ENCODE peak calls at places on chromosomes 1 and 21, in five cellular contexts. G is MG63; I is Caco-2; P is dermis microvascular lymphatic vessel endothelial cell; F is activated naive CD4-positive, alpha-beta T cell. U is an unnamed sample.

GRCh38 chr1:214234635-214235025 is 46.3 kb upstream of the SMYD2 start:
- DNase-seq in G (no peak), I (no peak), P (no peak), F (no peak), U (no peak)

GRCh38 chr1:155648207-155649147 is 38.5 kb downstream of the MSTO1 start:
- DNase-seq in G (peak), I (peak), P (peak), F (no peak), U (no peak)

GRCh38 chr21:45294509-45295291 is 7.0 kb upstream of the POFUT2 start:
- DNase-seq in G (peak), I (peak), P (peak), F (no peak), U (no peak)

GRCh38 chr1:246153796-246154212 is 353.3 kb downstream of the SMYD3 start:
- DNase-seq in G (no peak), I (no peak), P (no peak), F (no peak), U (no peak)

GRCh38 chr1:213934642-213935041 is 53.1 kb upstream of the PROX1 start:
- DNase-seq in G (peak), I (no peak), P (peak), F (no peak), U (no peak)

GRCh38 chr1:233281711-233282581 is 13.6 kb downstream of the PCNX2 start:
- DNase-seq in G (no peak), I (no peak), P (no peak), F (no peak), U (peak)

GRCh38 chr1:10606070-10606469 is 131.3 kb downstream of the PEX14 start:
- DNase-seq in G (no peak), I (no peak), P (no peak), F (no peak), U (no peak)

GRCh38 chr1:205917466-205918248 is 25.6 kb downstream of the SLC26A9 start:
- DNase-seq in G (no peak), I (no peak), P (no peak), F (no peak), U (no peak)

GRCh38 chr1:246176126-246177024 is 330.7 kb downstream of the SMYD3 start:
- DNase-seq in G (no peak), I (peak), P (no peak), F (no peak), U (no peak)

GRCh38 chr1:53562256-53562982 is 103.2 kb downstream of the DMRTB1 start:
- DNase-seq in G (no peak), I (no peak), P (no peak), F (no peak), U (no peak)

GRCh38 chr1:70706381-70707173 is 295.5 kb downstream of the CTH start:
- DNase-seq in G (no peak), I (no peak), P (no peak), F (no peak), U (no peak)

GRCh38 chr1:41532206-41532975 is 47.9 kb upstream of the EDN2 start:
- DNase-seq in G (no peak), I (no peak), P (no peak), F (no peak), U (no peak)

GRCh38 chr1:25683177-25683576 is 66.6 kb downstream of the MAN1C1 start:
- DNase-seq in G (no peak), I (no peak), P (no peak), F (no peak), U (no peak)

GRCh38 chr1:235017191-235017590 is 111.4 kb downstream of the TOMM20 start:
- DNase-seq in G (no peak), I (no peak), P (no peak), F (no peak), U (no peak)

GRCh38 chr1:147515046-147515869 is 26.0 kb upstream of the BCL9 start:
- DNase-seq in G (no peak), I (peak), P (no peak), F (no peak), U (no peak)

GRCh38 chr1:154548028-154548427 is 10.4 kb downstream of the UBE2Q1 start:
- DNase-seq in G (no peak), I (no peak), P (no peak), F (no peak), U (no peak)

GRCh38 chr1:25502957-25503356 is 40.4 kb upstream of the LDLRAP1 start:
- DNase-seq in G (peak), I (no peak), P (no peak), F (no peak), U (no peak)

GRCh38 chr1:47403321-47403720 is 12.8 kb upstream of the FOXE3 start:
- DNase-seq in G (no peak), I (no peak), P (no peak), F (no peak), U (no peak)

GRCh38 chr1:117793396-117793795 is 136.0 kb downstream of the GDAP2 start:
- DNase-seq in G (no peak), I (no peak), P (no peak), F (no peak), U (no peak)

GRCh38 chr1:100773444-100773843 is 53.9 kb downstream of the VCAM1 start:
- DNase-seq in G (no peak), I (no peak), P (no peak), F (no peak), U (no peak)

GRCh38 chr1:97668945-97669344 is 251.9 kb downstream of the DPYD start:
- DNase-seq in G (peak), I (peak), P (peak), F (no peak), U (no peak)

GRCh38 chr1:198234511-198235251 is 77.9 kb downstream of the NEK7 start:
- DNase-seq in G (no peak), I (no peak), P (peak), F (no peak), U (no peak)

GRCh38 chr1:41322835-41323234 is 38.4 kb upstream of the FOXO6 start:
- DNase-seq in G (peak), I (peak), P (peak), F (no peak), U (no peak)

GRCh38 chr1:62057230-62057629 is 137.4 kb upstream of the L1TD1 start:
- DNase-seq in G (no peak), I (no peak), P (no peak), F (no peak), U (no peak)

GRCh38 chr1:7579016-7579415 is 192.1 kb upstream of the VAMP3 start:
- DNase-seq in G (no peak), I (no peak), P (no peak), F (no peak), U (no peak)

GRCh38 chr21:16554522-16554921 is 824.7 kb downstream of the USP25 start:
- DNase-seq in G (no peak), I (no peak), P (peak), F (no peak), U (no peak)

GRCh38 chr1:119275145-119275929 is 93.2 kb upstream of the HAO2 start:
- DNase-seq in G (peak), I (peak), P (peak), F (no peak), U (peak)

GRCh38 chr1:166086113-166086908 is 80.5 kb downstream of the FAM78B start:
- DNase-seq in G (no peak), I (no peak), P (no peak), F (no peak), U (no peak)

GRCh38 chr1:52798331-52798730 is 44.2 kb upstream of the ZYG11A start:
- DNase-seq in G (no peak), I (no peak), P (no peak), F (no peak), U (no peak)